ENCODE peak calls at places on chromosomes 7 and 10, in five cellular contexts. P is OCI-LY7, E is GM20000, B is choroid plexus epithelial cell, K is neuronal stem cell. V is an unnamed sample.

GRCh38 chr7:27194641-27195379 is 5.1 kb downstream of the HOXA13 start:
- DNase-seq in P (no peak), B (no peak), K (no peak), E (no peak), V (no peak)

GRCh38 chr10:48805848-48806247 is 121.2 kb downstream of the WDFY4 start:
- DNase-seq in P (no peak), K (no peak), E (no peak), B (no peak), V (peak)

GRCh38 chr10:649798-650690 is 39.4 kb downstream of the DIP2C start:
- DNase-seq in E (no peak), B (peak), P (no peak), K (no peak), V (peak)

GRCh38 chr10:103678104-103678526 is 177.3 kb downstream of the SH3PXD2A start:
- DNase-seq in B (peak), E (peak), K (no peak), P (peak), V (peak)

GRCh38 chr10:74047304-74047703 is 49.4 kb downstream of the VCL start:
- DNase-seq in E (no peak), P (no peak), K (no peak), B (peak), V (no peak)

GRCh38 chr10:107576746-107577145 is 412.2 kb upstream of the SORCS1 start:
- DNase-seq in B (no peak), K (no peak), E (no peak), P (no peak), V (no peak)

GRCh38 chr7:122314284-122314683 is 9.7 kb upstream of the FEZF1 start:
- DNase-seq in B (no peak), E (no peak), K (no peak), P (no peak), V (no peak)

GRCh38 chr10:123135415-123136141 is at the start of gene HMX3:
- DNase-seq in E (peak), P (no peak), K (no peak), B (no peak), V (no peak)

GRCh38 chr7:22333680-22334141 is 23.2 kb downstream of the RAPGEF5 start:
- DNase-seq in E (no peak), K (no peak), B (no peak), P (no peak), V (no peak)

GRCh38 chr7:149666360-149666905 is 107.0 kb downstream of the ZNF467 start:
- DNase-seq in E (no peak), K (no peak), P (no peak), B (no peak), V (no peak)

GRCh38 chr7:73737491-73738219 is 947 bp downstream of the ABHD11 start:
- DNase-seq in E (no peak), B (no peak), K (no peak), P (no peak), V (peak)

GRCh38 chr10:8312861-8313260 is 258.4 kb downstream of the GATA3 start:
- DNase-seq in E (no peak), P (no peak), B (no peak), K (no peak), V (no peak)

GRCh38 chr7:149625947-149626392 is 128.4 kb upstream of the ZNF746 start:
- DNase-seq in B (peak), K (no peak), P (no peak), E (no peak), V (no peak)

V was measured in ovary.